ENCODE peak calls at places on chromosomes 11 and 22, in nine cellular contexts. One of them, this sample, is unnamed.
A peak's percentile ranks its signal among the peaks of the same experiment; 100 is the strongest.

GRCh38 chr11:4090258-4090657 is 4.3 kb upstream of the RRM1 start:
- DNase-seq in stimulated activated CD8-positive, alpha-beta memory T cell treated with anti-CD3 and anti-CD28 coated beads, Interleukin-4, amount 100 ng/mL, for 4 hours: no peak
- DNase-seq in progenitor cell of endocrine pancreas: no peak
- DNase-seq in ELF-1: no peak
- DNase-seq in stimulated activated naive CD8-positive, alpha-beta T cell treated with anti-CD3 and anti-CD28 coated beads, Interleukin-15, amount 100 ng/mL, for 72 hours: no peak
- DNase-seq in GM04503: no peak
- DNase-seq in IMR-90: no peak
- DNase-seq in OCI-LY7: no peak
- DNase-seq in iris pigment epithelial cell: no peak
- DNase-seq in this sample: no peak

GRCh38 chr11:68412593-68413475 is 47.7 kb upstream of the PPP6R3 start:
- DNase-seq in iris pigment epithelial cell: peak; percentile 20
- DNase-seq in ELF-1: no peak
- DNase-seq in progenitor cell of endocrine pancreas: no peak
- DNase-seq in stimulated activated naive CD8-positive, alpha-beta T cell treated with anti-CD3 and anti-CD28 coated beads, Interleukin-15, amount 100 ng/mL, for 72 hours: no peak
- DNase-seq in GM04503: peak; percentile 97
- DNase-seq in stimulated activated CD8-positive, alpha-beta memory T cell treated with anti-CD3 and anti-CD28 coated beads, Interleukin-4, amount 100 ng/mL, for 4 hours: no peak
- DNase-seq in OCI-LY7: no peak
- DNase-seq in IMR-90: peak; percentile 11
- DNase-seq in this sample: no peak

GRCh38 chr11:113906038-113906437 is 1.4 kb downstream of the HTR3B start:
- DNase-seq in stimulated activated naive CD8-positive, alpha-beta T cell treated with anti-CD3 and anti-CD28 coated beads, Interleukin-15, amount 100 ng/mL, for 72 hours: no peak
- DNase-seq in OCI-LY7: no peak
- DNase-seq in IMR-90: peak; percentile 51
- DNase-seq in ELF-1: peak; percentile 28
- DNase-seq in progenitor cell of endocrine pancreas: no peak
- DNase-seq in stimulated activated CD8-positive, alpha-beta memory T cell treated with anti-CD3 and anti-CD28 coated beads, Interleukin-4, amount 100 ng/mL, for 4 hours: no peak
- DNase-seq in GM04503: no peak
- DNase-seq in iris pigment epithelial cell: peak; percentile 16
- DNase-seq in this sample: no peak

GRCh38 chr22:43633631-43634030 is 178.5 kb downstream of the EFCAB6 start:
- DNase-seq in OCI-LY7: no peak
- DNase-seq in ELF-1: no peak
- DNase-seq in IMR-90: no peak
- DNase-seq in stimulated activated CD8-positive, alpha-beta memory T cell treated with anti-CD3 and anti-CD28 coated beads, Interleukin-4, amount 100 ng/mL, for 4 hours: no peak
- DNase-seq in GM04503: no peak
- DNase-seq in iris pigment epithelial cell: no peak
- DNase-seq in progenitor cell of endocrine pancreas: no peak
- DNase-seq in stimulated activated naive CD8-positive, alpha-beta T cell treated with anti-CD3 and anti-CD28 coated beads, Interleukin-15, amount 100 ng/mL, for 72 hours: no peak
- DNase-seq in this sample: no peak

GRCh38 chr11:92948116-92948515 is 21.3 kb upstream of the MTNR1B start:
- DNase-seq in OCI-LY7: no peak
- DNase-seq in progenitor cell of endocrine pancreas: no peak
- DNase-seq in ELF-1: no peak
- DNase-seq in stimulated activated naive CD8-positive, alpha-beta T cell treated with anti-CD3 and anti-CD28 coated beads, Interleukin-15, amount 100 ng/mL, for 72 hours: no peak
- DNase-seq in stimulated activated CD8-positive, alpha-beta memory T cell treated with anti-CD3 and anti-CD28 coated beads, Interleukin-4, amount 100 ng/mL, for 4 hours: no peak
- DNase-seq in IMR-90: no peak
- DNase-seq in GM04503: no peak
- DNase-seq in iris pigment epithelial cell: no peak
- DNase-seq in this sample: no peak

GRCh38 chr11:130798801-130799200 is 117.5 kb downstream of the SNX19 start:
- DNase-seq in GM04503: no peak
- DNase-seq in OCI-LY7: no peak
- DNase-seq in IMR-90: no peak
- DNase-seq in progenitor cell of endocrine pancreas: no peak
- DNase-seq in stimulated activated CD8-positive, alpha-beta memory T cell treated with anti-CD3 and anti-CD28 coated beads, Interleukin-4, amount 100 ng/mL, for 4 hours: no peak
- DNase-seq in iris pigment epithelial cell: no peak
- DNase-seq in stimulated activated naive CD8-positive, alpha-beta T cell treated with anti-CD3 and anti-CD28 coated beads, Interleukin-15, amount 100 ng/mL, for 72 hours: no peak
- DNase-seq in ELF-1: no peak
- DNase-seq in this sample: no peak

GRCh38 chr11:2325719-2326118 is 23.9 kb downstream of the TSPAN32 start:
- DNase-seq in stimulated activated CD8-positive, alpha-beta memory T cell treated with anti-CD3 and anti-CD28 coated beads, Interleukin-4, amount 100 ng/mL, for 4 hours: no peak
- DNase-seq in OCI-LY7: no peak
- DNase-seq in progenitor cell of endocrine pancreas: no peak
- DNase-seq in stimulated activated naive CD8-positive, alpha-beta T cell treated with anti-CD3 and anti-CD28 coated beads, Interleukin-15, amount 100 ng/mL, for 72 hours: no peak
- DNase-seq in iris pigment epithelial cell: no peak
- DNase-seq in GM04503: no peak
- DNase-seq in IMR-90: peak; percentile 35
- DNase-seq in ELF-1: no peak
- DNase-seq in this sample: no peak

GRCh38 chr11:12066056-12066798 is 44.2 kb upstream of the MICAL2 start:
- DNase-seq in ELF-1: peak; percentile 57
- DNase-seq in stimulated activated CD8-positive, alpha-beta memory T cell treated with anti-CD3 and anti-CD28 coated beads, Interleukin-4, amount 100 ng/mL, for 4 hours: no peak
- DNase-seq in OCI-LY7: no peak
- DNase-seq in GM04503: peak; percentile 92
- DNase-seq in iris pigment epithelial cell: peak; percentile 93
- DNase-seq in progenitor cell of endocrine pancreas: no peak
- DNase-seq in stimulated activated naive CD8-positive, alpha-beta T cell treated with anti-CD3 and anti-CD28 coated beads, Interleukin-15, amount 100 ng/mL, for 72 hours: no peak
- DNase-seq in IMR-90: peak; percentile 98
- DNase-seq in this sample: peak; percentile 47

GRCh38 chr22:48940266-48940987 is 887.2 kb downstream of the BRD1 start:
- DNase-seq in OCI-LY7: no peak
- DNase-seq in iris pigment epithelial cell: no peak
- DNase-seq in progenitor cell of endocrine pancreas: no peak
- DNase-seq in IMR-90: no peak
- DNase-seq in stimulated activated naive CD8-positive, alpha-beta T cell treated with anti-CD3 and anti-CD28 coated beads, Interleukin-15, amount 100 ng/mL, for 72 hours: no peak
- DNase-seq in ELF-1: no peak
- DNase-seq in GM04503: no peak
- DNase-seq in stimulated activated CD8-positive, alpha-beta memory T cell treated with anti-CD3 and anti-CD28 coated beads, Interleukin-4, amount 100 ng/mL, for 4 hours: no peak
- DNase-seq in this sample: no peak